ENCODE peak calls at places on chromosomes 2 and 18, in six cellular contexts. One of them, this sample, is unnamed.

GRCh38 chr2:134155134-134155533 is 98.7 kb upstream of the MGAT5 start:
- DNase-seq in activated CD4-positive, alpha-beta T cell treated with anti-CD3 and anti-CD28 coated beads for 48 hours: no peak
- DNase-seq in sciatic nerve: no peak
- DNase-seq in LHCN-M2: no peak
- DNase-seq in thoracic aorta: no peak
- DNase-seq in hippocampal formation: no peak
- DNase-seq in this sample: no peak

GRCh38 chr18:80210312-80211083 is 36.8 kb downstream of the PARD6G start:
- DNase-seq in LHCN-M2: peak; percentile 22
- DNase-seq in thoracic aorta: no peak
- DNase-seq in sciatic nerve: no peak
- DNase-seq in hippocampal formation: no peak
- DNase-seq in activated CD4-positive, alpha-beta T cell treated with anti-CD3 and anti-CD28 coated beads for 48 hours: no peak
- DNase-seq in this sample: peak; percentile 7

GRCh38 chr18:74928194-74928968 is 280.6 kb downstream of the PTGR3 start:
- DNase-seq in sciatic nerve: no peak
- DNase-seq in LHCN-M2: no peak
- DNase-seq in thoracic aorta: no peak
- DNase-seq in hippocampal formation: no peak
- DNase-seq in activated CD4-positive, alpha-beta T cell treated with anti-CD3 and anti-CD28 coated beads for 48 hours: no peak
- DNase-seq in this sample: no peak

GRCh38 chr2:1482253-1482675 is 69.0 kb downstream of the TPO start:
- DNase-seq in thoracic aorta: no peak
- DNase-seq in sciatic nerve: peak; percentile 25
- DNase-seq in activated CD4-positive, alpha-beta T cell treated with anti-CD3 and anti-CD28 coated beads for 48 hours: no peak
- DNase-seq in hippocampal formation: no peak
- DNase-seq in LHCN-M2: no peak
- DNase-seq in this sample: no peak

GRCh38 chr2:201363857-201364560 is 6.9 kb upstream of the FLACC1 start:
- DNase-seq in LHCN-M2: peak; percentile 54
- DNase-seq in thoracic aorta: no peak
- DNase-seq in sciatic nerve: no peak
- DNase-seq in hippocampal formation: no peak
- DNase-seq in activated CD4-positive, alpha-beta T cell treated with anti-CD3 and anti-CD28 coated beads for 48 hours: peak; percentile 18
- DNase-seq in this sample: no peak

GRCh38 chr2:80517301-80517700 is 212.7 kb upstream of the LRRTM1 start:
- DNase-seq in thoracic aorta: no peak
- DNase-seq in hippocampal formation: no peak
- DNase-seq in sciatic nerve: no peak
- DNase-seq in LHCN-M2: no peak
- DNase-seq in activated CD4-positive, alpha-beta T cell treated with anti-CD3 and anti-CD28 coated beads for 48 hours: no peak
- DNase-seq in this sample: no peak

GRCh38 chr2:78355967-78356366 is 669.5 kb upstream of the REG3G start:
- DNase-seq in thoracic aorta: no peak
- DNase-seq in activated CD4-positive, alpha-beta T cell treated with anti-CD3 and anti-CD28 coated beads for 48 hours: no peak
- DNase-seq in hippocampal formation: no peak
- DNase-seq in LHCN-M2: no peak
- DNase-seq in sciatic nerve: no peak
- DNase-seq in this sample: no peak

GRCh38 chr2:60530660-60531276 is 22.7 kb downstream of the BCL11A start:
- DNase-seq in activated CD4-positive, alpha-beta T cell treated with anti-CD3 and anti-CD28 coated beads for 48 hours: no peak
- DNase-seq in thoracic aorta: no peak
- DNase-seq in sciatic nerve: no peak
- DNase-seq in hippocampal formation: no peak
- DNase-seq in LHCN-M2: no peak
- DNase-seq in this sample: no peak

This sample was measured in anterior cingulate cortex.